ENCODE peak calls at places on chromosomes 12 and 14, in seven cellular contexts. C, L, W, O, N, F and B are unnamed samples.

GRCh38 chr14:76924363-76925151 is 98.3 kb downstream of the LRRC74A start:
- DNase-seq in C (no peak), L (peak; percentile 95), W (no peak), O (peak; percentile 97), N (peak; percentile 64), F (peak; percentile 87), B (peak; percentile 60)

GRCh38 chr14:76687611-76688372 is 73.5 kb upstream of the VASH1 start:
- DNase-seq in C (no peak), L (no peak), W (peak; percentile 95), O (no peak), N (no peak), F (peak; percentile 10), B (no peak)

GRCh38 chr12:3752741-3753486 is at the start of gene CRACR2A:
- DNase-seq in C (peak; percentile 31), L (peak; percentile 90), W (no peak), O (peak; percentile 89), N (peak; percentile 64), F (peak; percentile 88), B (peak; percentile 62)

GRCh38 chr14:80428171-80428570 is 216.9 kb upstream of the DIO2 start:
- DNase-seq in C (peak; percentile 47), L (no peak), W (peak; percentile 11), O (peak; percentile 4), N (no peak), F (no peak), B (no peak)

GRCh38 chr14:76948213-76948947 is 80.1 kb downstream of the IRF2BPL start:
- DNase-seq in C (no peak), L (no peak), W (no peak), O (no peak), N (no peak), F (no peak), B (no peak)

GRCh38 chr14:50351016-50351415 is 38.9 kb downstream of the DMAC2L start:
- DNase-seq in C (peak; percentile 55), L (no peak), W (no peak), O (no peak), N (no peak), F (no peak), B (peak; percentile 47)

GRCh38 chr12:114882083-114882482 is 198.1 kb upstream of the TBX3 start:
- DNase-seq in C (no peak), L (no peak), W (no peak), O (no peak), N (no peak), F (no peak), B (no peak)

GRCh38 chr14:36091096-36091495 is 85.4 kb downstream of the PTCSC3 start:
- DNase-seq in C (peak; percentile 93), L (no peak), W (no peak), O (peak; percentile 6), N (no peak), F (no peak), B (peak; percentile 98)

GRCh38 chr12:68474467-68475204 is 136.1 kb upstream of the RAP1B start:
- DNase-seq in C (no peak), L (no peak), W (no peak), O (no peak), N (no peak), F (no peak), B (no peak)

DNA sequence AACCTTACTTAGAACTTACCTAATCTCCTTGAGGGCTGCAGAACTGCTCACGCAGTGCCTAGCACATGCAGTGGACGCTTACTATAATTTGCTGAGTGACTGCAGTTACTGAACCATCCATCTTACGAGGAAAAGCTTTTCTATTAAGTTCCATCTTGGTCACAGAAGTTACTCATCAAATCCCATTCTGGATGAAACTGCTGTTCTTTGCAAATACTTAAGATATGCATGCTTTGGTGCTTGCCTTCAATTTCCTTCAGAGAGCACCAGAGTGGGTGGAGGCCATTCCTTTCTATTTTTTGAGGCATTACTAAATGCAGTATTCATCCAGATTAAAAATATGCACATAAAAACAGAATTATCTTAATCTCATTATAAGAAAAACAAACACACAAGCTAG is 17.7 kb upstream of the PELI2 start:
- DNase-seq in C (peak; percentile 53), L (no peak), W (no peak), O (no peak), N (no peak), F (no peak), B (no peak)
- H2BK5ac ChIP-seq in C (no peak overlapping the region), L (no peak overlapping the region), W (no peak overlapping the region), O (no peak overlapping the region), N (no peak overlapping the region), F (no peak overlapping the region), B (no peak overlapping the region)

GRCh38 chr12:12495536-12495935 is 67.1 kb downstream of the DUSP16 start:
- DNase-seq in C (no peak), L (no peak), W (no peak), O (no peak), N (no peak), F (no peak), B (no peak)
- H3K4me1 ChIP-seq in C (no peaks in the 10 kb centered on the region), L (no peaks in the 10 kb centered on the region), W (no peaks in the 10 kb centered on the region), O (peaks cover 3% of the 10 kb centered on the region), N (no peaks in the 10 kb centered on the region), F (peaks cover 10% of the 10 kb centered on the region), B (no peaks in the 10 kb centered on the region)

GRCh38 chr12:103100226-103100866 is 142.9 kb downstream of the ASCL1 start:
- DNase-seq in C (no peak), L (no peak), W (no peak), O (no peak), N (peak; percentile 33), F (no peak), B (no peak)
- H2BK5ac ChIP-seq in C (no peak overlapping the region), L (no peak overlapping the region), W (no peak overlapping the region), O (no peak overlapping the region), N (no peak overlapping the region), F (no peak overlapping the region), B (no peak overlapping the region)

DNA sequence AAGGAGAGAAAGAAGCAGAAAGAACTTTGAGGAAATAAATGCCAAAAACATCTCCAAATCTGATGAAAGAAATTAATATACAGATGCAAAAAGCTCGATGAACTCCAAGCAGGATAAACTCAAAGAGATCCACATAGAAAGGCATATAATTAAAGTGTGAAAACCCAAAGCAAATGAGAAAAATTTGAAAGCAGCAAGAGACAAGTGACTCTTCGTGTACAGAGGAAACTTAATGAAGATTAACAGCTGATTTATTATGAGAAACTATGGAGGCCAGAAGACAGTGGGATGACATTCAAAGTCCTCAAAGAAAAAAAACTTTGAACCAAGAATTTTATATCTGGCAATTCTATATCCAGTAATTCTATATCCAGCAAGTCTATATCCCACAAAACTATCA is 163.0 kb upstream of the TMCC3 start:
- DNase-seq in C (no peak), L (no peak), W (no peak), O (no peak), N (no peak), F (no peak), B (no peak)
- H3K4me1 ChIP-seq in C (no peaks in the 10 kb centered on the region), L (no peaks in the 10 kb centered on the region), W (peaks cover 5% of the 10 kb centered on the region), O (no peaks in the 10 kb centered on the region), N (peaks cover 5% of the 10 kb centered on the region), F (no peaks in the 10 kb centered on the region), B (no peaks in the 10 kb centered on the region)

DNA sequence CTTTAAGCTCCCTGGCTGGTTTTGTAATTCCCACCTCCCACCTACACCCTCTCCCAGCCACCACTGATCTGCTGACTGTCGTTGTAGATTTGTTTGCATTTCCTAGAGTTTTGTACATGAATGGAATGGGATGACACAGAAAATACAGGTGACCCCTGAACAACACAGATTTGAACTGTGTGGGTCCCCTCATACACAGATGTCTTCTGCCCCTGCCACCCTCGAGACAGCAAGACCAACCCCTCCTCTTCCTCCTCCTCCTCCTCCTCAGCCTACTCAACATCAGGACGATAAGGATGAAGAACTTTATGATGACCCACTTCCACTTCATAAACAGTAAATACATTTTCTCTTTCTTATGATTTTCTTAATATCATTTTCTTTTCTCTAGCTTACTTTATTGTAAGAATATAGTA is 28.8 kb downstream of the SYNE3 start:
- DNase-seq in C (no peak), L (no peak), W (no peak), O (no peak), N (no peak), F (no peak), B (no peak)
- H2BK5ac ChIP-seq in C (no peak overlapping the region), L (no peak overlapping the region), W (no peak overlapping the region), O (no peak overlapping the region), N (no peak overlapping the region), F (no peak overlapping the region), B (no peak overlapping the region)

GRCh38 chr12:116161588-116161987 is 115.9 kb downstream of the MED13L start:
- DNase-seq in C (peak; percentile 73), L (no peak), W (no peak), O (peak; percentile 34), N (no peak), F (no peak), B (no peak)
- H3K4me1 ChIP-seq in C (peaks cover 18% of the 10 kb centered on the region), L (no peaks in the 10 kb centered on the region), W (peaks cover 4% of the 10 kb centered on the region), O (peaks cover 16% of the 10 kb centered on the region), N (peaks cover 12% of the 10 kb centered on the region), F (peaks cover 7% of the 10 kb centered on the region), B (peaks cover 6% of the 10 kb centered on the region)

DNA sequence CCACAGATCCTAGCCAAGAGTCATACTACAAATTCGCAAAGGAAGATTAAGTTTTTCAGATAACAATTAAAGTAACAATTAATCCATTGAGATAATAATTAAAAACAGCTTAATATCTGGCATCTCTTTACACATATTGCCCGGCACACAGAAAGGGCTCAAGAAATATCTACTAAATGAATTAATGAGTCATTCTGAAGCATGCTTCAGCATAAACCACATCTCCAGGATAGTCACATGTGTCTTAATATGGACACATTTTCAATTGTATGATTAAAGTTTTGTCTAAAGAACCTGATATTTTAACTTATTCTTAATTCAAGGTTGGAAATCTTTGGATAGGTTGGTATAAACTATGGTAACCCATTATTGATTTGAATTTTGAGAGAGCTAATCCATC is 9.6 kb downstream of the ITPR2 start:
- DNase-seq in C (peak; percentile 51), L (no peak), W (no peak), O (no peak), N (no peak), F (no peak), B (peak; percentile 43)
- H2BK5ac ChIP-seq in C (no peak overlapping the region), L (no peak overlapping the region), W (no peak overlapping the region), O (no peak overlapping the region), N (no peak overlapping the region), F (no peak overlapping the region), B (no peak overlapping the region)

DNA sequence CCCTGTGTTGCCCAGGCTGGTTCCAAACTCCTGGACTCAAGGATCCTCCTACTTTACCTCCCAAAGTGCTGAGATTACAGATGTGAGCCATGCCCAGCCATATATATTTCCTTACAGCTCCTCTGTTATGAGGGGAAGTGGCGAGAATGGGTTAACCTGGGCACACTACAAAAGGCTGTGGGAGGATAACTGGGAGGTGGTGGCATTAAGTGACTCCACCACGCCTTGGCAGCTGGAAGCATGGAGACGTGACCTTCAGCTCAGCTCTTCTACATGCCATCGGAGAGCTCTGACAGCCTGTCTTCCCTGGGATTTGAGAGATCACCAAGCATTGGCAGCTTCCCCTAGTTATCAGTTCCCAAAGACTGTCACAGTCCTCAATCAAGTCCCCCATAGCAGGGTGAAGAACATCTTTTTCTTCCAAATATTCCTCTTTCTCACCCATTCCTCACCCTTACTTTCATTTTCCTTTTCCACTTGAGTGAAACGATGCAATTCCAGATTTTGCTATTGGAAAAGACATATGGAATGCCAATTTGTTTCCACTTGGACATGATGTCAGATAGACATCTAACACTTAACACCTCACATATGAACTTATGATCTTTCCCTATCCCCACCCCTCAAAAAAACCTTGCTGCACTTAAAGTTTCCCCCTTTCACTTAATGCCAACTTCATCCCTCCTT is 48.5 kb downstream of the PHLDA1 start:
- DNase-seq in C (no peak), L (no peak), W (no peak), O (no peak), N (no peak), F (no peak), B (peak; percentile 29)
- H3K4me1 ChIP-seq in C (peaks cover 22% of the 10 kb centered on the region), L (peaks cover 9% of the 10 kb centered on the region), W (peaks cover 2% of the 10 kb centered on the region), O (peaks cover 10% of the 10 kb centered on the region), N (peaks cover 18% of the 10 kb centered on the region), F (peaks cover 11% of the 10 kb centered on the region), B (peaks cover 3% of the 10 kb centered on the region)

GRCh38 chr12:132502882-132503193 is 12.9 kb downstream of the FBRSL1 start:
- DNase-seq in C (no peak), L (no peak), W (no peak), O (no peak), N (no peak), F (no peak), B (no peak)
- H2BK5ac ChIP-seq in C (no peak overlapping the region), L (no peak overlapping the region), W (no peak overlapping the region), O (no peak overlapping the region), N (no peak overlapping the region), F (no peak overlapping the region), B (no peak overlapping the region)

GRCh38 chr12:126510630-126511029 is 1445.4 kb downstream of the AACS start:
- DNase-seq in C (no peak), L (no peak), W (no peak), O (no peak), N (no peak), F (no peak), B (no peak)
- H3K4me1 ChIP-seq in C (no peaks in the 10 kb centered on the region), L (no peaks in the 10 kb centered on the region), W (no peaks in the 10 kb centered on the region), O (peaks cover 6% of the 10 kb centered on the region), N (no peaks in the 10 kb centered on the region), F (no peaks in the 10 kb centered on the region), B (no peaks in the 10 kb centered on the region)